ENCODE peak calls at places on chromosome 16, in five cellular contexts. M, J, U, I and P are unnamed samples.

GRCh38 chr16:56631832-56632159 is 663 bp upstream of the MT1M start:
- DNase-seq in M (no peak), J (no peak), U (no peak), I (no peak), P (peak)

GRCh38 chr16:24018485-24018884 is 182.7 kb downstream of the PRKCB start:
- DNase-seq in M (no peak), J (no peak), U (peak), I (no peak), P (no peak)

GRCh38 chr16:20720251-20720650 is 21.4 kb downstream of the THUMPD1 start:
- DNase-seq in M (no peak), J (no peak), U (no peak), I (no peak), P (no peak)

GRCh38 chr16:61858996-61859395 is 177.2 kb downstream of the CDH8 start:
- DNase-seq in M (no peak), J (no peak), U (no peak), I (no peak), P (peak)

GRCh38 chr16:84361546-84361945 is 6.8 kb upstream of the ATP2C2 start:
- DNase-seq in M (no peak), J (no peak), U (no peak), I (no peak), P (no peak)

GRCh38 chr16:12546918-12547607 is 256.6 kb downstream of the CPPED1 start:
- DNase-seq in M (no peak), J (no peak), U (no peak), I (no peak), P (peak)

GRCh38 chr16:847151-847550 is 46.6 kb upstream of the GNG13 start:
- DNase-seq in M (no peak), J (no peak), U (no peak), I (no peak), P (no peak)

GRCh38 chr16:525520-526180 is 1.9 kb upstream of the CAPN15 start:
- DNase-seq in M (peak), J (peak), U (no peak), I (no peak), P (peak)

GRCh38 chr16:4915226-4915761 is 21.7 kb downstream of the PPL start:
- DNase-seq in M (no peak), J (no peak), U (no peak), I (no peak), P (peak)

GRCh38 chr16:12558641-12559040 is 245.0 kb downstream of the CPPED1 start:
- DNase-seq in M (no peak), J (no peak), U (no peak), I (no peak), P (no peak)

GRCh38 chr16:84228321-84228838 is 11.4 kb downstream of the KCNG4 start:
- DNase-seq in M (peak), J (no peak), U (no peak), I (peak), P (peak)

GRCh38 chr16:30976486-30976885 is 8.5 kb upstream of the HSD3B7 start:
- DNase-seq in M (no peak), J (no peak), U (no peak), I (no peak), P (no peak)

GRCh38 chr16:24609740-24610420 is 70.5 kb downstream of the RBBP6 start:
- DNase-seq in M (peak), J (peak), U (no peak), I (peak), P (peak)

GRCh38 chr16:59665618-59666220 is 931.6 kb upstream of the GOT2 start:
- DNase-seq in M (no peak), J (no peak), U (no peak), I (no peak), P (no peak)

GRCh38 chr16:75204410-75204758 is 2.6 kb downstream of the CTRB2 start:
- DNase-seq in M (no peak), J (no peak), U (no peak), I (no peak), P (no peak)

GRCh38 chr16:49589721-49590120 is 216.1 kb downstream of the C16orf78 start:
- DNase-seq in M (no peak), J (no peak), U (no peak), I (no peak), P (no peak)

GRCh38 chr16:50266337-50267091 is at the start of gene ADCY7:
- DNase-seq in M (peak), J (peak), U (no peak), I (peak), P (peak)

GRCh38 chr16:71537643-71538042 is 11.4 kb downstream of the CHST4 start:
- DNase-seq in M (peak), J (peak), U (no peak), I (peak), P (peak)

GRCh38 chr16:67147437-67148140 is 3.2 kb downstream of the B3GNT9 start:
- DNase-seq in M (no peak), J (no peak), U (no peak), I (no peak), P (no peak)

GRCh38 chr16:57401943-57402640 is 2.5 kb upstream of the CCL17 start:
- DNase-seq in M (no peak), J (no peak), U (no peak), I (no peak), P (no peak)

GRCh38 chr16:87337247-87337646 is 20.1 kb upstream of the C16orf95 start:
- DNase-seq in M (no peak), J (no peak), U (no peak), I (no peak), P (no peak)

GRCh38 chr16:46884513-46885293 is 541 bp downstream of the GPT2 start:
- DNase-seq in M (no peak), J (peak), U (no peak), I (peak), P (peak)

GRCh38 chr16:67247698-67248400 is 568 bp upstream of the FHOD1 start:
- DNase-seq in M (no peak), J (no peak), U (no peak), I (no peak), P (no peak)

GRCh38 chr16:63617990-63618763 is 1503.7 kb downstream of the CDH11 start:
- DNase-seq in M (no peak), J (no peak), U (no peak), I (peak), P (peak)

GRCh38 chr16:88108762-88109161 is 157.5 kb downstream of the BANP start:
- DNase-seq in M (no peak), J (no peak), U (no peak), I (no peak), P (no peak)

GRCh38 chr16:70430667-70431536 is 8.0 kb downstream of the ST3GAL2 start:
- DNase-seq in M (no peak), J (peak), U (no peak), I (no peak), P (peak)

GRCh38 chr16:88855736-88856121 is 1.0 kb downstream of the GALNS start:
- DNase-seq in M (no peak), J (no peak), U (no peak), I (no peak), P (no peak)

GRCh38 chr16:55294129-55294528 is 29.9 kb upstream of the IRX6 start:
- DNase-seq in M (no peak), J (no peak), U (no peak), I (no peak), P (no peak)

GRCh38 chr16:13915033-13915635 is 4.8 kb upstream of the ERCC4 start:
- DNase-seq in M (no peak), J (no peak), U (no peak), I (no peak), P (no peak)